ENCODE peak calls at places on chromosomes 11 and 22, in four cellular contexts. V, R, P and E are unnamed samples. For H3K36me3, the result is how much of the 10 kb centered on the place peaks cover.

GRCh38 chr11:58658553-58659080 is 36.2 kb downstream of the CNTF start:
- DNase-seq in P (no peak), R (no peak), V (no peak), E (no peak)

GRCh38 chr11:71433648-71434450 is 14.3 kb downstream of the DHCR7 start:
- DNase-seq in R (no peak), V (peak), P (peak), E (peak)

GRCh38 chr11:34423300-34423699 is 15.4 kb upstream of the CAT start:
- DNase-seq in R (no peak), P (no peak), V (no peak), E (peak)

GRCh38 chr11:23284626-23285025 is 424.4 kb upstream of the CCDC179 start:
- DNase-seq in P (no peak), V (no peak), R (no peak), E (no peak)

GRCh38 chr11:69497221-69497787 is 15.8 kb downstream of the LINC01488 start:
- DNase-seq in V (peak), P (no peak), R (no peak), E (peak)

GRCh38 chr11:35566885-35567284 is 41.5 kb upstream of the PAMR1 start:
- DNase-seq in V (no peak), R (no peak), P (no peak), E (peak)

GRCh38 chr11:128895505-128895904 is 4.3 kb downstream of the KCNJ5 start:
- DNase-seq in V (no peak), R (no peak), P (no peak), E (no peak)

GRCh38 chr11:88849368-88849767 is 216.4 kb downstream of the GRM5 start:
- DNase-seq in V (no peak), R (no peak), P (no peak), E (no peak)

GRCh38 chr22:44889233-44889878 is 120.4 kb downstream of the PHF21B start:
- DNase-seq in P (peak), V (no peak), R (peak), E (no peak)

GRCh38 chr11:63503492-63503891 is 2.4 kb upstream of the LGALS12 start:
- DNase-seq in R (no peak), P (no peak), V (no peak), E (no peak)

GRCh38 chr11:57585301-57585700 is 12.2 kb upstream of the SERPING1 start:
- DNase-seq in V (no peak), P (no peak), R (no peak), E (no peak)

GRCh38 chr11:57588038-57588710 is 9.3 kb upstream of the SERPING1 start:
- DNase-seq in R (no peak), P (no peak), V (no peak), E (no peak)

GRCh38 chr11:57584341-57584740 is 13.1 kb upstream of the SERPING1 start:
- DNase-seq in V (no peak), P (no peak), R (no peak), E (no peak)

GRCh38 chr11:57586711-57587110 is 10.8 kb upstream of the SERPING1 start:
- DNase-seq in R (no peak), P (no peak), V (no peak), E (no peak)
- TF ChIP-seq POLR2AphosphoS5 in R (no peak), P (no peak), V (no peak), E (no peak)

DNA sequence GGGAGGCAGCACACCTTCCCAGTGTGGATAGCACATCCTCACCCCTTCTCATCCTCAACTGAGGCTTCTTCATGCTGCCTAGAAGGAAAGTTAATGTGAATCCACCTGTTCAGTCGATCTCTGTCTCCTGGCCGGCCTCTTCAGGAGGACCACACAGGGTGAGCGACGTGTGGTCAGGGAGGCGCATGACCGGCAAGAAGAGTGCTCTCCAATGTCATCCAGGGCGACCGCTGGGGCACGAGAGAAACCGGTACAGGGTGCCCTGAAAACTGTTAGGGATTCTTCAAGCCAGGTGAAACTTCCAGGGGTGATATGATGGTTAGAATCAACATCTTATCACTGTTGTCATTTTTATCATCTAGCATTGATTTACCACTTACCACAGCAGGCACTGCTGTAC is 43.0 kb downstream of the IGSF9B start:
- DNase-seq in R (no peak), V (no peak), P (no peak), E (no peak)
- H3K36me3 ChIP-seq in R (under half), V (under half), P (under half), E (under half)

GRCh38 chr11:100581318-100581717 is 105.8 kb upstream of the ARHGAP42 start:
- DNase-seq in P (no peak), R (no peak), V (no peak), E (no peak)
- TF ChIP-seq POLR2AphosphoS5 in P (no peak), R (no peak), V (no peak), E (no peak)

GRCh38 chr11:122653911-122654310 is 1.6 kb upstream of the UBASH3B start:
- DNase-seq in R (no peak), P (no peak), V (no peak), E (no peak)

GRCh38 chr11:122655527-122656072 is at the start of gene UBASH3B:
- DNase-seq in R (peak), V (peak), P (peak), E (peak)

GRCh38 chr11:122659676-122660571 is 4.4 kb downstream of the UBASH3B start:
- DNase-seq in P (no peak), R (no peak), V (no peak), E (no peak)

GRCh38 chr11:122656073-122656630 is 630 bp downstream of the UBASH3B start:
- DNase-seq in V (peak), R (peak), P (peak), E (peak)

GRCh38 chr11:122656631-122657101 is 1.1 kb downstream of the UBASH3B start:
- DNase-seq in P (no peak), V (peak), R (no peak), E (peak)
- H3K36me3 ChIP-seq in P (under half), V (under half), R (under half), E (under half)

GRCh38 chr11:68039526-68040086 is 781 bp downstream of the TCIRG1 start:
- DNase-seq in P (peak), R (peak), V (no peak), E (peak)

GRCh38 chr11:68041617-68042218 is 2.9 kb downstream of the TCIRG1 start:
- DNase-seq in R (no peak), V (no peak), P (no peak), E (no peak)

GRCh38 chr11:68040957-68041591 is 2.2 kb downstream of the TCIRG1 start:
- DNase-seq in V (no peak), R (peak), P (no peak), E (no peak)

GRCh38 chr11:68038718-68039525 is at the start of gene TCIRG1:
- DNase-seq in V (peak), R (peak), P (peak), E (peak)

GRCh38 chr11:68040121-68040956 is 1.5 kb downstream of the TCIRG1 start:
- DNase-seq in R (peak), P (peak), V (peak), E (peak)
- TF ChIP-seq POLR2AphosphoS5 in R (no peak), P (peak), V (no peak), E (peak)

DNA sequence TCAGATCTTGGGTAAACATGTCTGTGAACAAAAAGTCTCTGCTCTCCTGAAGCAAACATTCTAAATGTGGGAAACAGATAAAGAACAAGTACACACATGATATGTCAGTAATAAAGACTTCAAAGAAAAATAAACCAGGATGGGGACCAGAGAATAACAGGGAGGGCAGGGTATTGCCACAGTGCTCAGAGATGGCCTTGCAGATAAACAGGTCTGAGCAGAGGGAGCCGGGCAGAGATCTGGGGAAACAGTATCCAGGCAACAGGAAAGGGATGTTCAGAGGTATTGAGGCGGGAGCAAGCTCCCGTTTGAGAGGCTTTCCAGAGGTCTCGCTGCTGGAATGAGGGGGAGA is 2.9 kb downstream of the CCDC86 start:
- DNase-seq in V (no peak), P (no peak), R (peak), E (no peak)
- H3K36me3 ChIP-seq in V (under half), P (half or more), R (under half), E (under half)

GRCh38 chr11:120918257-120918656 is 105.6 kb upstream of the TBCEL start:
- DNase-seq in R (no peak), V (no peak), P (no peak), E (no peak)
- TF ChIP-seq POLR2AphosphoS5 in R (no peak), V (no peak), P (no peak), E (no peak)

DNA sequence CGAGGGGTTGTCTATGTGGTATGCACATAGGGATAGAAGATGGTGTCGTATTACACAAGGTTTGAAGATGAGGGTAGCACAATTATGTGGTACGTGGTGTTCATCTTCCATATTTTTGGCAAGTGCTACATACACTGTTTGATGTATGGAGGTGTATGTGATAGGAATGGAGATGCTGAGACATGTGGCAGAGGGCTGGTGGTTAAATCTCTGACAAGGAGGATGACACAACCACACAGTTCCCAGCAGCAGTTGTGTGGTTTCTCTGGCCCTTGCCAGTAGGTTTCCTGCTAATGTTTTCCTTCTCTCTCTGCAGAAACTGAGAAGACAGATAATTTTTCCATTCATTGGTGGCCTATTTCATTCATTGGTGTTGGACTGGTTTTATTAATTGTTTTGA is 17.0 kb downstream of the NCR3LG1 start:
- DNase-seq in R (no peak), P (no peak), V (no peak), E (no peak)
- H3K36me3 ChIP-seq in R (under half), P (half or more), V (half or more), E (under half)

DNA sequence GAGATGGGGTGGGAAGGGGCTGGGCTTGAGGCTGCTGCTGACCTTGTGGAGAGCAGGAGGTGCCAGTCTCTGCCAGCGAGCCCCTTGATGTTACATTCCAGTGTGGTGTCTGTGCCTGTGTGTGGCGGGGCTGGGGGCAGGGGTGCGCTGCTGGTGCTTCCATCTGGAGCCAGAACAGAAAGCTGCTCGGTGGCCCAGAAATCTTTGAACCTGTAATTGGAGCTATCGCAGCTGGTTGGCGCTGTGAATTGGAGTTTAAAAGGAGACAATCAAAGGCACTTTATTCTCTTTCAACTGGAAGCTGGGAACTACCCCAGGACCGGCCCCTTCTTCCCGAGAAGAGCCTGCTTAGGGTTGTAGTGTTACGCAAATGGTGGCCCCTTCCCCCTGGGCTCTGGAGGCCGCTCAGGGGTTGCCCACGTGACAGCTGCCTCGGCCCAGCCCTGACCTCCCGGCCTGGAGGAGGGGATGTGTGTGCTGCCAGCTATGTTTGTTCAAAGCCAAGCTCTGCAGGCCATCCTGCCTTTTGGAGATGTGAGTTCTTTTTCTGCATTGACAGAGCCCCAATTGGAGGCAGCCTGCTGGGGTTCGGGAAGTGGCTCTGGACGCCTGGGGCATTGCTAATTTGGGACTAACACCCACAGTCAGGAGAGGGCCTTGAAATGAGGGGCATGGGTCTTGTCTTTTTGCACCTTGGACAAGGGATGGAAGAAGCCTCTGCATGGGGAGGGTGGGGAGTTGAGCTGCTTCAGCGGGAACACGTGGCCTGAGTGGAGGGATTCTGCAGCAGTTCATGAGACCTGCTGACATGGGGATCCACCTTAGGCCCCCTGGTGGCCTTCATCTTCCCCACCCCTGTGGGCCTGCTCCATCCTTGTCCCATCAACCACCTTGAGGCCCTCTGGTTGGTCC is 14.0 kb upstream of the ARSA start:
- DNase-seq in P (no peak), R (no peak), V (no peak), E (peak)
- TF ChIP-seq POLR2AphosphoS5 in P (no peak), R (no peak), V (no peak), E (no peak)

GRCh38 chr11:116859175-116859574 is 21.8 kb upstream of the APOA1 start:
- DNase-seq in R (no peak), P (no peak), V (no peak), E (no peak)
- H3K36me3 ChIP-seq in R (under half), P (half or more), V (under half), E (under half)